ENCODE peak calls at places on chromosomes 4 and X, in nine cellular contexts. One of them, this sample, is unnamed.

GRCh38 chrX:136810493-136810892 is 29.8 kb upstream of the ARHGEF6 start:
- DNase-seq in activated CD4-positive, alpha-beta T cell treated with anti-CD3 and anti-CD28 coated beads, Interleukin-2, amount 50 U/mL, for 24 hours: no peak
- DNase-seq in heart left ventricle: no peak
- DNase-seq in stimulated activated naive B cell treated with anti-CD40 and anti-IgM and Interleukin-4, amounts not matched to agents 10 μg/mL and 1 μg/mL and 100 μg/mL, for 72 hours: no peak
- DNase-seq in mucosa of gallbladder: no peak
- DNase-seq in Kasumi-1: no peak
- DNase-seq in Calu3: no peak
- DNase-seq in choroid plexus epithelial cell: no peak
- DNase-seq in globus pallidus: no peak
- DNase-seq in this sample: no peak

GRCh38 chr4:20418865-20419451 is 167.3 kb downstream of the SLIT2 start:
- DNase-seq in activated CD4-positive, alpha-beta T cell treated with anti-CD3 and anti-CD28 coated beads, Interleukin-2, amount 50 U/mL, for 24 hours: no peak
- DNase-seq in globus pallidus: peak
- DNase-seq in choroid plexus epithelial cell: peak
- DNase-seq in stimulated activated naive B cell treated with anti-CD40 and anti-IgM and Interleukin-4, amounts not matched to agents 10 μg/mL and 1 μg/mL and 100 μg/mL, for 72 hours: no peak
- DNase-seq in heart left ventricle: no peak
- DNase-seq in Calu3: no peak
- DNase-seq in mucosa of gallbladder: no peak
- DNase-seq in Kasumi-1: peak
- DNase-seq in this sample: no peak

GRCh38 chrX:116009871-116010710 is 160.5 kb upstream of the AGTR2 start:
- DNase-seq in stimulated activated naive B cell treated with anti-CD40 and anti-IgM and Interleukin-4, amounts not matched to agents 10 μg/mL and 1 μg/mL and 100 μg/mL, for 72 hours: no peak
- DNase-seq in Calu3: peak
- DNase-seq in heart left ventricle: peak
- DNase-seq in globus pallidus: peak
- DNase-seq in mucosa of gallbladder: peak
- DNase-seq in Kasumi-1: peak
- DNase-seq in activated CD4-positive, alpha-beta T cell treated with anti-CD3 and anti-CD28 coated beads, Interleukin-2, amount 50 U/mL, for 24 hours: no peak
- DNase-seq in choroid plexus epithelial cell: no peak
- DNase-seq in this sample: no peak

GRCh38 chrX:11683057-11683456 is 17.3 kb upstream of the ARHGAP6 start:
- DNase-seq in stimulated activated naive B cell treated with anti-CD40 and anti-IgM and Interleukin-4, amounts not matched to agents 10 μg/mL and 1 μg/mL and 100 μg/mL, for 72 hours: no peak
- DNase-seq in heart left ventricle: no peak
- DNase-seq in activated CD4-positive, alpha-beta T cell treated with anti-CD3 and anti-CD28 coated beads, Interleukin-2, amount 50 U/mL, for 24 hours: no peak
- DNase-seq in Calu3: no peak
- DNase-seq in Kasumi-1: no peak
- DNase-seq in choroid plexus epithelial cell: no peak
- DNase-seq in globus pallidus: no peak
- DNase-seq in mucosa of gallbladder: no peak
- DNase-seq in this sample: no peak

GRCh38 chrX:48617542-48618340 is 20.4 kb downstream of the WDR13 start:
- DNase-seq in mucosa of gallbladder: no peak
- DNase-seq in stimulated activated naive B cell treated with anti-CD40 and anti-IgM and Interleukin-4, amounts not matched to agents 10 μg/mL and 1 μg/mL and 100 μg/mL, for 72 hours: no peak
- DNase-seq in Kasumi-1: no peak
- DNase-seq in globus pallidus: no peak
- DNase-seq in choroid plexus epithelial cell: peak
- DNase-seq in Calu3: no peak
- DNase-seq in heart left ventricle: no peak
- DNase-seq in activated CD4-positive, alpha-beta T cell treated with anti-CD3 and anti-CD28 coated beads, Interleukin-2, amount 50 U/mL, for 24 hours: no peak
- DNase-seq in this sample: no peak

GRCh38 chr4:23981328-23981727 is 91.5 kb upstream of the PPARGC1A start:
- DNase-seq in stimulated activated naive B cell treated with anti-CD40 and anti-IgM and Interleukin-4, amounts not matched to agents 10 μg/mL and 1 μg/mL and 100 μg/mL, for 72 hours: no peak
- DNase-seq in Kasumi-1: no peak
- DNase-seq in heart left ventricle: no peak
- DNase-seq in activated CD4-positive, alpha-beta T cell treated with anti-CD3 and anti-CD28 coated beads, Interleukin-2, amount 50 U/mL, for 24 hours: no peak
- DNase-seq in choroid plexus epithelial cell: no peak
- DNase-seq in mucosa of gallbladder: no peak
- DNase-seq in globus pallidus: no peak
- DNase-seq in Calu3: no peak
- DNase-seq in this sample: no peak

GRCh38 chr4:76969941-76970529 is 20.5 kb downstream of the SEPTIN11 start:
- DNase-seq in mucosa of gallbladder: no peak
- DNase-seq in Calu3: no peak
- DNase-seq in stimulated activated naive B cell treated with anti-CD40 and anti-IgM and Interleukin-4, amounts not matched to agents 10 μg/mL and 1 μg/mL and 100 μg/mL, for 72 hours: no peak
- DNase-seq in activated CD4-positive, alpha-beta T cell treated with anti-CD3 and anti-CD28 coated beads, Interleukin-2, amount 50 U/mL, for 24 hours: no peak
- DNase-seq in choroid plexus epithelial cell: no peak
- DNase-seq in heart left ventricle: no peak
- DNase-seq in Kasumi-1: no peak
- DNase-seq in globus pallidus: no peak
- DNase-seq in this sample: no peak

GRCh38 chr4:108171541-108172230 is 3.0 kb upstream of the LEF1 start:
- DNase-seq in mucosa of gallbladder: no peak
- DNase-seq in Calu3: no peak
- DNase-seq in heart left ventricle: no peak
- DNase-seq in stimulated activated naive B cell treated with anti-CD40 and anti-IgM and Interleukin-4, amounts not matched to agents 10 μg/mL and 1 μg/mL and 100 μg/mL, for 72 hours: no peak
- DNase-seq in activated CD4-positive, alpha-beta T cell treated with anti-CD3 and anti-CD28 coated beads, Interleukin-2, amount 50 U/mL, for 24 hours: no peak
- DNase-seq in globus pallidus: no peak
- DNase-seq in Kasumi-1: no peak
- DNase-seq in choroid plexus epithelial cell: no peak
- DNase-seq in this sample: no peak

GRCh38 chrX:1592128-1592862 is 891 bp downstream of the AKAP17A start:
- DNase-seq in stimulated activated naive B cell treated with anti-CD40 and anti-IgM and Interleukin-4, amounts not matched to agents 10 μg/mL and 1 μg/mL and 100 μg/mL, for 72 hours: no peak
- DNase-seq in Calu3: peak
- DNase-seq in choroid plexus epithelial cell: peak
- DNase-seq in Kasumi-1: no peak
- DNase-seq in globus pallidus: no peak
- DNase-seq in heart left ventricle: no peak
- DNase-seq in activated CD4-positive, alpha-beta T cell treated with anti-CD3 and anti-CD28 coated beads, Interleukin-2, amount 50 U/mL, for 24 hours: no peak
- DNase-seq in mucosa of gallbladder: no peak
- DNase-seq in this sample: peak

GRCh38 chr4:41203169-41203568 is 11.2 kb downstream of the APBB2 start:
- DNase-seq in heart left ventricle: no peak
- DNase-seq in Kasumi-1: no peak
- DNase-seq in mucosa of gallbladder: no peak
- DNase-seq in Calu3: no peak
- DNase-seq in stimulated activated naive B cell treated with anti-CD40 and anti-IgM and Interleukin-4, amounts not matched to agents 10 μg/mL and 1 μg/mL and 100 μg/mL, for 72 hours: no peak
- DNase-seq in choroid plexus epithelial cell: peak
- DNase-seq in activated CD4-positive, alpha-beta T cell treated with anti-CD3 and anti-CD28 coated beads, Interleukin-2, amount 50 U/mL, for 24 hours: no peak
- DNase-seq in globus pallidus: no peak
- DNase-seq in this sample: no peak

GRCh38 chr4:17055788-17056187 is 157.3 kb upstream of the LDB2 start:
- DNase-seq in activated CD4-positive, alpha-beta T cell treated with anti-CD3 and anti-CD28 coated beads, Interleukin-2, amount 50 U/mL, for 24 hours: no peak
- DNase-seq in Calu3: no peak
- DNase-seq in globus pallidus: no peak
- DNase-seq in Kasumi-1: peak
- DNase-seq in stimulated activated naive B cell treated with anti-CD40 and anti-IgM and Interleukin-4, amounts not matched to agents 10 μg/mL and 1 μg/mL and 100 μg/mL, for 72 hours: no peak
- DNase-seq in mucosa of gallbladder: no peak
- DNase-seq in heart left ventricle: no peak
- DNase-seq in choroid plexus epithelial cell: peak
- DNase-seq in this sample: no peak

GRCh38 chr4:188728359-188728758 is 589.1 kb downstream of the TRIML1 start:
- DNase-seq in heart left ventricle: no peak
- DNase-seq in Kasumi-1: no peak
- DNase-seq in Calu3: no peak
- DNase-seq in choroid plexus epithelial cell: no peak
- DNase-seq in globus pallidus: no peak
- DNase-seq in activated CD4-positive, alpha-beta T cell treated with anti-CD3 and anti-CD28 coated beads, Interleukin-2, amount 50 U/mL, for 24 hours: no peak
- DNase-seq in stimulated activated naive B cell treated with anti-CD40 and anti-IgM and Interleukin-4, amounts not matched to agents 10 μg/mL and 1 μg/mL and 100 μg/mL, for 72 hours: no peak
- DNase-seq in mucosa of gallbladder: no peak
- DNase-seq in this sample: no peak

GRCh38 chr4:138696771-138697170 is 318.8 kb upstream of the NOCT start:
- DNase-seq in globus pallidus: no peak
- DNase-seq in Kasumi-1: no peak
- DNase-seq in Calu3: no peak
- DNase-seq in stimulated activated naive B cell treated with anti-CD40 and anti-IgM and Interleukin-4, amounts not matched to agents 10 μg/mL and 1 μg/mL and 100 μg/mL, for 72 hours: no peak
- DNase-seq in choroid plexus epithelial cell: no peak
- DNase-seq in mucosa of gallbladder: no peak
- DNase-seq in heart left ventricle: no peak
- DNase-seq in activated CD4-positive, alpha-beta T cell treated with anti-CD3 and anti-CD28 coated beads, Interleukin-2, amount 50 U/mL, for 24 hours: no peak
- DNase-seq in this sample: no peak

GRCh38 chrX:14125451-14125850 is 95.8 kb upstream of the GEMIN8 start:
- DNase-seq in Calu3: no peak
- DNase-seq in mucosa of gallbladder: no peak
- DNase-seq in heart left ventricle: no peak
- DNase-seq in globus pallidus: no peak
- DNase-seq in activated CD4-positive, alpha-beta T cell treated with anti-CD3 and anti-CD28 coated beads, Interleukin-2, amount 50 U/mL, for 24 hours: no peak
- DNase-seq in Kasumi-1: no peak
- DNase-seq in choroid plexus epithelial cell: no peak
- DNase-seq in stimulated activated naive B cell treated with anti-CD40 and anti-IgM and Interleukin-4, amounts not matched to agents 10 μg/mL and 1 μg/mL and 100 μg/mL, for 72 hours: no peak
- DNase-seq in this sample: no peak

GRCh38 chrX:5681159-5681558 is 547.5 kb downstream of the NLGN4X start:
- DNase-seq in activated CD4-positive, alpha-beta T cell treated with anti-CD3 and anti-CD28 coated beads, Interleukin-2, amount 50 U/mL, for 24 hours: no peak
- DNase-seq in stimulated activated naive B cell treated with anti-CD40 and anti-IgM and Interleukin-4, amounts not matched to agents 10 μg/mL and 1 μg/mL and 100 μg/mL, for 72 hours: no peak
- DNase-seq in Kasumi-1: peak
- DNase-seq in Calu3: no peak
- DNase-seq in heart left ventricle: no peak
- DNase-seq in globus pallidus: no peak
- DNase-seq in mucosa of gallbladder: no peak
- DNase-seq in choroid plexus epithelial cell: no peak
- DNase-seq in this sample: no peak

GRCh38 chr4:101708640-101709039 is 81.9 kb upstream of the BANK1 start:
- DNase-seq in heart left ventricle: no peak
- DNase-seq in Kasumi-1: no peak
- DNase-seq in stimulated activated naive B cell treated with anti-CD40 and anti-IgM and Interleukin-4, amounts not matched to agents 10 μg/mL and 1 μg/mL and 100 μg/mL, for 72 hours: no peak
- DNase-seq in globus pallidus: no peak
- DNase-seq in mucosa of gallbladder: no peak
- DNase-seq in Calu3: no peak
- DNase-seq in choroid plexus epithelial cell: no peak
- DNase-seq in activated CD4-positive, alpha-beta T cell treated with anti-CD3 and anti-CD28 coated beads, Interleukin-2, amount 50 U/mL, for 24 hours: no peak
- DNase-seq in this sample: no peak

GRCh38 chrX:15822922-15823321 is 31.7 kb downstream of the AP1S2 start:
- DNase-seq in stimulated activated naive B cell treated with anti-CD40 and anti-IgM and Interleukin-4, amounts not matched to agents 10 μg/mL and 1 μg/mL and 100 μg/mL, for 72 hours: no peak
- DNase-seq in globus pallidus: no peak
- DNase-seq in Kasumi-1: no peak
- DNase-seq in heart left ventricle: no peak
- DNase-seq in choroid plexus epithelial cell: no peak
- DNase-seq in Calu3: no peak
- DNase-seq in activated CD4-positive, alpha-beta T cell treated with anti-CD3 and anti-CD28 coated beads, Interleukin-2, amount 50 U/mL, for 24 hours: no peak
- DNase-seq in mucosa of gallbladder: no peak
- DNase-seq in this sample: no peak

GRCh38 chr4:91826186-91826585 is 477.6 kb upstream of the GRID2 start:
- DNase-seq in stimulated activated naive B cell treated with anti-CD40 and anti-IgM and Interleukin-4, amounts not matched to agents 10 μg/mL and 1 μg/mL and 100 μg/mL, for 72 hours: no peak
- DNase-seq in choroid plexus epithelial cell: peak
- DNase-seq in globus pallidus: no peak
- DNase-seq in activated CD4-positive, alpha-beta T cell treated with anti-CD3 and anti-CD28 coated beads, Interleukin-2, amount 50 U/mL, for 24 hours: no peak
- DNase-seq in Kasumi-1: no peak
- DNase-seq in Calu3: peak
- DNase-seq in mucosa of gallbladder: no peak
- DNase-seq in heart left ventricle: no peak
- DNase-seq in this sample: no peak

GRCh38 chr4:138861130-138861529 is 154.5 kb upstream of the NOCT start:
- DNase-seq in choroid plexus epithelial cell: peak
- DNase-seq in mucosa of gallbladder: no peak
- DNase-seq in stimulated activated naive B cell treated with anti-CD40 and anti-IgM and Interleukin-4, amounts not matched to agents 10 μg/mL and 1 μg/mL and 100 μg/mL, for 72 hours: no peak
- DNase-seq in activated CD4-positive, alpha-beta T cell treated with anti-CD3 and anti-CD28 coated beads, Interleukin-2, amount 50 U/mL, for 24 hours: no peak
- DNase-seq in Kasumi-1: no peak
- DNase-seq in Calu3: no peak
- DNase-seq in heart left ventricle: no peak
- DNase-seq in globus pallidus: no peak
- DNase-seq in this sample: no peak

GRCh38 chrX:136694491-136695087 is 46.6 kb downstream of the CD40LG start:
- DNase-seq in Calu3: peak
- DNase-seq in stimulated activated naive B cell treated with anti-CD40 and anti-IgM and Interleukin-4, amounts not matched to agents 10 μg/mL and 1 μg/mL and 100 μg/mL, for 72 hours: no peak
- DNase-seq in heart left ventricle: no peak
- DNase-seq in choroid plexus epithelial cell: peak
- DNase-seq in activated CD4-positive, alpha-beta T cell treated with anti-CD3 and anti-CD28 coated beads, Interleukin-2, amount 50 U/mL, for 24 hours: no peak
- DNase-seq in globus pallidus: peak
- DNase-seq in mucosa of gallbladder: no peak
- DNase-seq in Kasumi-1: peak
- DNase-seq in this sample: no peak

This sample was measured in stomach.